ENCODE peak calls at places on chromosomes 7 and 10, in five cellular contexts. B is right lobe of liver, M is breast epithelium, N is ovary, G is tibial nerve. J is an unnamed sample.

GRCh38 chr7:152543801-152544200 is 108.0 kb upstream of the KMT2C start:
- DNase-seq in N (no peak), B (no peak), G (no peak), M (no peak), J (no peak)

GRCh38 chr10:120719333-120719732 is 131.8 kb upstream of the WDR11 start:
- DNase-seq in N (no peak), M (no peak), G (no peak), B (no peak), J (no peak)

GRCh38 chr10:75404335-75405200 is 3.0 kb upstream of the ZNF503 start:
- DNase-seq in N (peak), B (peak), M (peak), G (no peak), J (peak)

GRCh38 chr10:81708946-81709345 is 166.0 kb upstream of the NRG3 start:
- DNase-seq in G (no peak), M (no peak), N (no peak), B (no peak), J (no peak)

GRCh38 chr10:32413513-32413912 is 32.4 kb upstream of the CCDC7 start:
- DNase-seq in M (no peak), B (no peak), N (no peak), G (no peak), J (no peak)

GRCh38 chr7:49243521-49243920 is 319.2 kb downstream of the CDC14C start:
- DNase-seq in M (no peak), G (no peak), B (no peak), N (no peak), J (no peak)

GRCh38 chr10:52801951-52802350 is 29.4 kb upstream of the MBL2 start:
- DNase-seq in N (no peak), B (no peak), G (no peak), M (no peak), J (no peak)

GRCh38 chr7:34309116-34309515 is 348.9 kb upstream of the NPSR1 start:
- DNase-seq in M (no peak), N (no peak), B (no peak), G (no peak), J (no peak)

GRCh38 chr7:30091431-30092386 is 43.1 kb upstream of the MTURN start:
- DNase-seq in G (no peak), N (no peak), M (no peak), B (no peak), J (no peak)

GRCh38 chr7:24573008-24573553 is at the start of gene PALS2:
- DNase-seq in M (peak), G (peak), N (peak), B (peak), J (peak)

GRCh38 chr7:139720186-139720585 is 57.6 kb downstream of the HIPK2 start:
- DNase-seq in B (no peak), G (no peak), N (no peak), M (no peak), J (no peak)

GRCh38 chr10:45443101-45444009 is 69.3 kb downstream of the ALOX5 start:
- DNase-seq in M (no peak), B (no peak), G (no peak), N (no peak), J (no peak)

GRCh38 chr10:88027570-88027969 is 164.1 kb downstream of the PTEN start:
- DNase-seq in N (no peak), M (peak), B (no peak), G (no peak), J (no peak)

GRCh38 chr7:7180725-7181428 is 1.5 kb upstream of the C1GALT1 start:
- DNase-seq in N (no peak), M (no peak), B (no peak), G (no peak), J (no peak)

GRCh38 chr10:927131-927530 is 4.4 kb downstream of the LARP4B start:
- DNase-seq in B (no peak), M (no peak), G (no peak), N (no peak), J (no peak)

GRCh38 chr7:141409911-141410329 is 141.3 kb upstream of the AGK start:
- DNase-seq in B (no peak), N (no peak), G (no peak), M (no peak), J (no peak)

GRCh38 chr10:79939969-79940368 is 8.9 kb downstream of the SFTPD start:
- DNase-seq in N (no peak), G (no peak), B (no peak), M (no peak), J (no peak)

GRCh38 chr10:61136151-61136550 is 192.2 kb upstream of the RHOBTB1 start:
- DNase-seq in B (no peak), G (no peak), M (no peak), N (no peak), J (no peak)

GRCh38 chr7:151503902-151504714 is 15.6 kb downstream of the RHEB start:
- DNase-seq in B (no peak), N (peak), M (no peak), G (no peak), J (peak)

GRCh38 chr7:107302250-107302649 is 133.4 kb downstream of the HBP1 start:
- DNase-seq in B (no peak), M (no peak), G (no peak), N (no peak), J (no peak)

GRCh38 chr7:102318482-102318971 is 31.9 kb downstream of the SH2B2 start:
- DNase-seq in B (no peak), N (no peak), G (no peak), M (no peak), J (no peak)

GRCh38 chr7:129388353-129389098 is 45.7 kb upstream of the STRIP2 start:
- DNase-seq in B (no peak), M (no peak), G (no peak), N (no peak), J (no peak)

GRCh38 chr7:132895231-132895630 is 186.7 kb downstream of the CHCHD3 start:
- DNase-seq in M (no peak), N (no peak), G (no peak), B (no peak), J (no peak)

GRCh38 chr10:1182280-1183032 is 126.3 kb downstream of the WDR37 start:
- DNase-seq in B (peak), M (no peak), G (no peak), N (no peak), J (no peak)

GRCh38 chr7:28180364-28181147 is at the start of gene JAZF1:
- DNase-seq in G (peak), M (peak), B (peak), N (peak), J (peak)

GRCh38 chr7:29190349-29191045 is 4.1 kb upstream of the CHN2 start:
- DNase-seq in B (no peak), G (no peak), N (no peak), M (no peak), J (no peak)

GRCh38 chr10:125259651-125260050 is 99.3 kb upstream of the CTBP2 start:
- DNase-seq in G (no peak), N (no peak), B (no peak), M (no peak), J (no peak)

GRCh38 chr10:71604324-71605018 is 115.1 kb downstream of the C10orf105 start:
- DNase-seq in B (no peak), N (no peak), M (no peak), G (no peak), J (no peak)

GRCh38 chr10:34731885-34732701 is 83.0 kb downstream of the PARD3 start:
- DNase-seq in M (no peak), N (no peak), G (no peak), B (no peak), J (no peak)

GRCh38 chr10:52779541-52780390 is 7.2 kb upstream of the MBL2 start:
- DNase-seq in N (peak), G (peak), B (peak), M (no peak), J (no peak)

GRCh38 chr10:43574035-43574892 is at the start of gene ZNF239:
- DNase-seq in G (peak), B (peak), N (peak), M (peak), J (peak)

GRCh38 chr10:61850376-61850775 is 51.1 kb upstream of the ARID5B start:
- DNase-seq in B (no peak), G (no peak), M (no peak), N (no peak), J (no peak)

GRCh38 chr10:27679996-27680395 is 65.6 kb downstream of the MKX start:
- DNase-seq in B (no peak), G (no peak), M (no peak), N (peak), J (no peak)

GRCh38 chr7:96833701-96834453 is 124.2 kb upstream of the SEM1 start:
- DNase-seq in N (no peak), G (no peak), B (no peak), M (no peak), J (no peak)

GRCh38 chr7:13449460-13449859 is 540.0 kb downstream of the ETV1 start:
- DNase-seq in B (no peak), M (no peak), G (no peak), N (no peak), J (no peak)

GRCh38 chr10:120077707-120078492 is 185.4 kb downstream of the SEC23IP start:
- DNase-seq in N (no peak), G (no peak), B (no peak), M (no peak), J (no peak)

GRCh38 chr10:53135213-53135896 is 362.8 kb upstream of the MBL2 start:
- DNase-seq in B (no peak), N (no peak), G (no peak), M (no peak), J (no peak)

GRCh38 chr7:134993877-134994456 is 7.7 kb downstream of the AGBL3 start:
- DNase-seq in G (no peak), B (no peak), M (no peak), N (no peak), J (no peak)

GRCh38 chr7:64308019-64308275 is 5.8 kb upstream of the ZNF736 start:
- DNase-seq in B (no peak), N (no peak), G (no peak), M (no peak), J (no peak)

GRCh38 chr7:64310426-64310825 is 3.3 kb upstream of the ZNF736 start:
- DNase-seq in M (no peak), B (no peak), N (no peak), G (no peak), J (no peak)

GRCh38 chr7:64314493-64315020 is 796 bp downstream of the ZNF736 start:
- DNase-seq in N (no peak), G (no peak), B (no peak), M (no peak), J (no peak)

GRCh38 chr7:64312826-64313225 is 935 bp upstream of the ZNF736 start:
- DNase-seq in G (no peak), M (no peak), N (peak), B (no peak), J (no peak)

DNA sequence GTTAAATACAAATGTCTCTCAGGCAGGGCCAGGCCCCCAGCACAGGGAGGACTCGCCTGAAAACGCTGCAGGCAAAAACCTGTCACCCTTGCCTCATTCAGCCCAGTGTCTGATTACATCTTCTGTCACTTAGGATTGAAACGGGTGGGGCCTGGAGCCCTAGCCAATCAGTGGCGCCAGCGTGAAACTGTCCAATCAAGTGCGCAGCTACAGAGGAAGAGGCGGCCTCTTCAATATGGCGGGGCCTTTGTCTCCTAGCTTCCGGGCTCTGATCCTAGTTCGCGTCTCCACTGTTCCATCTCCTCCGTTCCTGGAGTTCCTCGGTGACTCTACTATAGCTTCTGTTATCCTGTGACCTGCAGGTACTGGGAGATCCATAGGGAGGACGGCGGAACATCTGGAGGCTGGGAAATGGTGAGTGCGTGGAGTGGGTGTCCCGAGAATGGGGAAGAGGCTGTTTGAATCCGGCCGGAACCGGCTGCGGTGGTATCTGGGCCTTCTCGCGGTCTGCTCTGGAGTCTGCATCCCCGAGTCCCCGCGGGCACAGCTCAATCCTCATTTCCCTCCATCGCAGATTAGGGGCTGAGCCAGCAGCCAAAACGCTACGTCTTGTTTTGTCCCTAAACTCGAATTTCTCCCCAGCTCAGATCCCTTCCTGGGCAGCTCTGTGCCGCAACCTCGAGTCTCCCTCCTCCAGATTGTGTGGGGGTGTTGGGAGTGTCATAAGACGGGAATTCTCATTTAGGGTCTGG is at the start of gene ZNF736:
- DNase-seq in B (peak), G (peak), N (peak), M (peak), J (peak)
- TF ChIP-seq POLR2A in B (peak), G (peak), N (peak), M (peak), J (no peak)

GRCh38 chr7:25995893-25996529 is 156.0 kb upstream of the NFE2L3 start:
- DNase-seq in G (no peak), B (no peak), M (no peak), N (no peak), J (no peak)
- TF ChIP-seq CTCF in G (no peak), B (no peak), M (no peak), N (no peak), J (no peak)

DNA sequence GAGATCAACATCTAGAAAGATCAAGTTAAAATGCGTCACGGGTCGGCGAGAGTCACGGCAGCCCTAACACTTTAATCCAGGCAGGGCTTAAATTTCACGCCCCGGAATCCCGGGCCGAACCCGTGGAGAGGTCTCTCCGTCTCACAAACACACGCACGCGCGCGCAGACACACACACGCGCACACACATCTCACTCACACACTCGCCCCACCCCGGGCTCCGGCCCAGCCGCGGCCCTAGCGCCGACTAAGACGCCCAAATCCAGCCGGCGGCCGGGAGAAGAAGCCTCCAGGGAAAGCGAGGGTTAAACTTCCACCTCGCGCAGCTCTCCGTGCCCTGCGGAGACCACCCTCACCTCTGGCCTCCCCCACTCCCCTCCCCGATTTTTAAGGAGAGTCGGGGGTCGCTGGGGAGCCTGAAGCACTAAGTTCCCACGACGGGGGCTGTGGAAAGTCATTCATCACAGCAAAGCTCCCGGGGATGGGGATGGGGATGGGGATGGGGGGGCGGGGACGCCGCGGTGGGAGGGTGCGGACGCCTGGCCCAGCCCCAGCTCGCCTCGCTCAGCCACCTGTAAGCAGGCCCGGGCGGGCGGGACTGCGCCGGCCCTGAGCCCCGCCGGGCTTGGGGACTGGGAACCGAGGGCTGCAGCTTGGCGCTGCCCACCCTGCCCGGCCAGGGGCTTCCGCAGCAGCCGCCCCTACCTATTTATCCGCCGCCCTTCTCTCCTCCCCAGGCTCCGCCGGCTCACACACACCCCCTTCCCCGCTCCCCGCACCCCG is 1.6 kb downstream of the PDGFA start:
- DNase-seq in M (no peak), G (peak), N (peak), B (no peak), J (peak)
- TF ChIP-seq POLR2A in M (no peak), G (peak), N (no peak), B (no peak), J (no peak)

DNA sequence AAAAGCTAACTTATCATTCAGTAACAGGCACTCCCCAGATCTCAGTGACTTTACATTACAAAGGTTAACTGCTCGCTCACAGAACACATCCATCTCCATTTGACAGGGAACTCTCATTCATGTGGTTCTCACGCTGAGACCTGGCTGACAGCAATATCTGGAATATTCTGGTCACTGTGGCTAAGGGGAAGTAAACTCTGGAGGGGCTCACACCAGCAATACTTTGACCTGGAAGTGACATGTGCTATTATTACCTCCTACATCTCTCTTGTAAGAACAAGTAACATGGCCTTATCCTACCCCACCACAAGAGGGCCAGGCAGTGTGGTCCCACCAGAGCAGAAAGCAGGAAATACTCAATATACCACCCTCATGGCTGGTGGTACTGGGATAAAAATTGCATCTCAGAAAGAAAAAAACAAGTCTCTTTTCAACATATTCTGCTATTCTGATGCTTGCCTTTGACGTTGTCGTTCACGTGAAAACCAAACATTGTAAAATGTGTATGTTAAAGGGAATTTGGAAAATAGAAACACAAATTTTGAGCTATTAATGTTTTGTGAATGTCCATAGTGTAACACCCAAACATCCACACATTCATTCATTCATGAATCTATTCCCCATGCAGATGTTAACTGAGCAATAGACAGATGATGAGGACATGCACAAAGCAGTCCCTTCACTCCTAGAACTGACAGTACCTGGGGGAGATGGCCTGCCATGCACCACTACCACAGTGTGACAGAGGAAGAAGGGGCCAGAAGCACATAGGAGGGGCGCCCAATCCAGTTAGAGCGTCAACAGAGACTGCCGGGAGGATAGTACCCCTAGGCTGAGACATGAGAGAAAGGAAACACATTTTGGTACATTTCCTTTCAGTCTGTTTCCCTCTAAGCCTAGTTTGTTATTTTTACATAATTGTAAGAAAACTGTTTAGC is 166.0 kb upstream of the SP4 start:
- DNase-seq in G (no peak), M (no peak), N (no peak), B (no peak), J (no peak)
- TF ChIP-seq CTCF in G (peak), M (no peak), N (no peak), B (peak), J (no peak)

GRCh38 chr7:77808517-77808916 is 9.9 kb downstream of the PHTF2 start:
- DNase-seq in M (no peak), G (no peak), N (no peak), B (no peak), J (no peak)

GRCh38 chr7:77811895-77812685 is 13.5 kb downstream of the PHTF2 start:
- DNase-seq in B (no peak), N (no peak), G (no peak), M (no peak), J (no peak)

GRCh38 chr7:77802557-77803410 is 4.2 kb downstream of the PHTF2 start:
- DNase-seq in M (no peak), B (no peak), G (no peak), N (no peak), J (no peak)

GRCh38 chr7:77800730-77801129 is 2.2 kb downstream of the PHTF2 start:
- DNase-seq in N (no peak), B (no peak), G (no peak), M (no peak), J (no peak)

DNA sequence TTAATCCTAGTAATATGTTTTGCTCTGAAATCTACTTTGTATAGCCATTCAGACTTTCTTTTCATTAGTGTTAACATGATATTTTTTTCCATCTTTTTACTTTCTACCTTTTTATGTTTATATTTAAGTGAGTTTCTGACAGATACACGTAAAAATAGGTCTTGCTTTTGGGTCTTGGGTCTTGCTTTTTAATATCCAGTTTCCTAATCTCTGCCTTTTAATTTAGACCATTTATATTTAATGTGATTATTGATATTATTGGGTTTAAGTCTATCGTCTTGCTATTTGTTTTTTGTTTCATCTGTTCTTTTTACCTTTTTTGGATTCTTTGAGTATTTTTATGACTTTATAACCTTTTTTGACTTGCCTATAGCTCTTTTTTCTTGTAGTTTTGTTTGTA is 7.9 kb downstream of the PHTF2 start:
- DNase-seq in B (no peak), N (no peak), G (no peak), M (no peak), J (no peak)
- TF ChIP-seq POLR2A in B (no peak), N (no peak), G (no peak), M (no peak), J (no peak)

J was measured in uterus.